ENCODE peak calls at places on chromosome 14, in six cellular contexts. One of them, this sample, is unnamed.

GRCh38 chr14:54366726-54367707 is 29.8 kb upstream of the CDKN3 start:
- DNase-seq in K562: peak
- DNase-seq in SK-N-SH: peak
- DNase-seq in HepG2: peak
- DNase-seq in GM12878: no peak
- DNase-seq in H1: no peak
- DNase-seq in this sample: peak

GRCh38 chr14:27528328-27528727 is 930.5 kb upstream of the NOVA1 start:
- DNase-seq in K562: no peak
- DNase-seq in SK-N-SH: peak
- DNase-seq in HepG2: peak
- DNase-seq in GM12878: no peak
- DNase-seq in H1: no peak
- DNase-seq in this sample: no peak

GRCh38 chr14:51395361-51395849 is 155.4 kb downstream of the TMX1 start:
- DNase-seq in K562: no peak
- DNase-seq in SK-N-SH: peak
- DNase-seq in HepG2: no peak
- DNase-seq in GM12878: no peak
- DNase-seq in H1: no peak
- DNase-seq in this sample: no peak

GRCh38 chr14:58752782-58753181 is 115.0 kb downstream of the DACT1 start:
- DNase-seq in K562: no peak
- DNase-seq in SK-N-SH: no peak
- DNase-seq in HepG2: peak
- DNase-seq in GM12878: no peak
- DNase-seq in H1: no peak
- DNase-seq in this sample: no peak

GRCh38 chr14:54503476-54503875 is 6.2 kb upstream of the CGRRF1 start:
- DNase-seq in K562: no peak
- DNase-seq in SK-N-SH: no peak
- DNase-seq in HepG2: peak
- DNase-seq in GM12878: no peak
- DNase-seq in H1: no peak
- DNase-seq in this sample: no peak

GRCh38 chr14:87175175-87175574 is 817.8 kb downstream of the GALC start:
- DNase-seq in K562: no peak
- DNase-seq in SK-N-SH: no peak
- DNase-seq in HepG2: no peak
- DNase-seq in GM12878: no peak
- DNase-seq in H1: no peak
- DNase-seq in this sample: no peak

GRCh38 chr14:21191809-21192446 is 36.1 kb upstream of the OR5AU1 start:
- DNase-seq in K562: peak
- DNase-seq in SK-N-SH: peak
- DNase-seq in HepG2: peak
- DNase-seq in GM12878: no peak
- DNase-seq in H1: peak
- DNase-seq in this sample: peak

GRCh38 chr14:58637040-58637390 is 747 bp upstream of the DACT1 start:
- DNase-seq in K562: no peak
- DNase-seq in SK-N-SH: no peak
- DNase-seq in HepG2: no peak
- DNase-seq in GM12878: no peak
- DNase-seq in H1: no peak
- DNase-seq in this sample: no peak

GRCh38 chr14:105842105-105842504 is 315.7 kb downstream of the TMEM121 start:
- DNase-seq in K562: no peak
- DNase-seq in SK-N-SH: no peak
- DNase-seq in HepG2: no peak
- DNase-seq in GM12878: no peak
- DNase-seq in H1: no peak
- DNase-seq in this sample: no peak

GRCh38 chr14:33230016-33230415 is 291.3 kb downstream of the NPAS3 start:
- DNase-seq in K562: no peak
- DNase-seq in SK-N-SH: no peak
- DNase-seq in HepG2: no peak
- DNase-seq in GM12878: no peak
- DNase-seq in H1: no peak
- DNase-seq in this sample: no peak

GRCh38 chr14:70897475-70897874 is 9.8 kb upstream of the PCNX1 start:
- DNase-seq in K562: no peak
- DNase-seq in SK-N-SH: no peak
- DNase-seq in HepG2: no peak
- DNase-seq in GM12878: no peak
- DNase-seq in H1: no peak
- DNase-seq in this sample: no peak

GRCh38 chr14:63220526-63220925 is 16.3 kb downstream of the RHOJ start:
- DNase-seq in K562: no peak
- DNase-seq in SK-N-SH: no peak
- DNase-seq in HepG2: no peak
- DNase-seq in GM12878: no peak
- DNase-seq in H1: no peak
- DNase-seq in this sample: no peak

GRCh38 chr14:58887931-58888330 is 250.2 kb downstream of the DACT1 start:
- DNase-seq in K562: no peak
- DNase-seq in SK-N-SH: no peak
- DNase-seq in HepG2: no peak
- DNase-seq in GM12878: no peak
- DNase-seq in H1: no peak
- DNase-seq in this sample: no peak

GRCh38 chr14:101506211-101506920 is 54.9 kb upstream of the DIO3 start:
- DNase-seq in K562: no peak
- DNase-seq in SK-N-SH: no peak
- DNase-seq in HepG2: no peak
- DNase-seq in GM12878: no peak
- DNase-seq in H1: no peak
- DNase-seq in this sample: no peak

GRCh38 chr14:71486274-71486673 is 446.0 kb upstream of the RGS6 start:
- DNase-seq in K562: no peak
- DNase-seq in SK-N-SH: no peak
- DNase-seq in HepG2: no peak
- DNase-seq in GM12878: no peak
- DNase-seq in H1: no peak
- DNase-seq in this sample: no peak

GRCh38 chr14:89848165-89848564 is 106.4 kb downstream of the EFCAB11 start:
- DNase-seq in K562: no peak
- DNase-seq in SK-N-SH: no peak
- DNase-seq in HepG2: no peak
- DNase-seq in GM12878: no peak
- DNase-seq in H1: no peak
- DNase-seq in this sample: no peak

GRCh38 chr14:41609704-41610183 is 3.1 kb downstream of the LRFN5 start:
- DNase-seq in K562: no peak
- DNase-seq in SK-N-SH: peak
- DNase-seq in HepG2: no peak
- DNase-seq in GM12878: no peak
- DNase-seq in H1: no peak
- DNase-seq in this sample: no peak

GRCh38 chr14:74627071-74627470 is 15.0 kb upstream of the LTBP2 start:
- DNase-seq in K562: no peak
- DNase-seq in SK-N-SH: no peak
- DNase-seq in HepG2: no peak
- DNase-seq in GM12878: no peak
- DNase-seq in H1: no peak
- DNase-seq in this sample: peak

GRCh38 chr14:89317051-89317691 is 99.9 kb downstream of the FOXN3 start:
- DNase-seq in K562: no peak
- DNase-seq in SK-N-SH: no peak
- DNase-seq in HepG2: no peak
- DNase-seq in GM12878: no peak
- DNase-seq in H1: no peak
- DNase-seq in this sample: no peak

GRCh38 chr14:105281354-105282097 is 19.3 kb downstream of the BRF1 start:
- DNase-seq in K562: no peak
- DNase-seq in SK-N-SH: peak
- DNase-seq in HepG2: peak
- DNase-seq in GM12878: no peak
- DNase-seq in H1: no peak
- DNase-seq in this sample: no peak

GRCh38 chr14:105774001-105774400 is 247.6 kb downstream of the TMEM121 start:
- DNase-seq in K562: no peak
- DNase-seq in SK-N-SH: no peak
- DNase-seq in HepG2: no peak
- DNase-seq in GM12878: no peak
- DNase-seq in H1: no peak
- DNase-seq in this sample: no peak

GRCh38 chr14:103016071-103016470 is 41.3 kb downstream of the CDC42BPB start:
- DNase-seq in K562: no peak
- DNase-seq in SK-N-SH: no peak
- DNase-seq in HepG2: no peak
- DNase-seq in GM12878: no peak
- DNase-seq in H1: no peak
- DNase-seq in this sample: no peak

GRCh38 chr14:103019236-103019635 is 38.1 kb downstream of the CDC42BPB start:
- DNase-seq in K562: no peak
- DNase-seq in SK-N-SH: no peak
- DNase-seq in HepG2: no peak
- DNase-seq in GM12878: no peak
- DNase-seq in H1: no peak
- DNase-seq in this sample: no peak

GRCh38 chr14:103015426-103015825 is 41.9 kb downstream of the CDC42BPB start:
- DNase-seq in K562: no peak
- DNase-seq in SK-N-SH: no peak
- DNase-seq in HepG2: no peak
- DNase-seq in GM12878: no peak
- DNase-seq in H1: no peak
- DNase-seq in this sample: no peak

GRCh38 chr14:103014466-103015319 is 42.7 kb downstream of the CDC42BPB start:
- DNase-seq in K562: no peak
- DNase-seq in SK-N-SH: no peak
- DNase-seq in HepG2: no peak
- DNase-seq in GM12878: no peak
- DNase-seq in H1: no peak
- DNase-seq in this sample: peak

GRCh38 chr14:103016594-103016993 is 40.8 kb downstream of the CDC42BPB start:
- DNase-seq in K562: no peak
- DNase-seq in SK-N-SH: no peak
- DNase-seq in HepG2: no peak
- DNase-seq in GM12878: no peak
- DNase-seq in H1: no peak
- DNase-seq in this sample: no peak
- TF ChIP-seq GABPA in K562: no peak
- TF ChIP-seq GABPA in SK-N-SH: no peak
- TF ChIP-seq GABPA in HepG2: no peak
- TF ChIP-seq GABPA in GM12878: no peak
- TF ChIP-seq GABPA in H1: no peak
- TF ChIP-seq GABPA in this sample: no peak

GRCh38 chr14:60101801-60102200 is 10.1 kb downstream of the PCNX4 start:
- DNase-seq in K562: no peak
- DNase-seq in SK-N-SH: no peak
- DNase-seq in HepG2: no peak
- DNase-seq in GM12878: no peak
- DNase-seq in H1: no peak
- DNase-seq in this sample: no peak
- H3K4me3 ChIP-seq in K562: no peak
- H3K4me3 ChIP-seq in SK-N-SH: no peak
- H3K4me3 ChIP-seq in HepG2: no peak
- H3K4me3 ChIP-seq in GM12878: no peak
- H3K4me3 ChIP-seq in H1: no peak
- H3K4me3 ChIP-seq in this sample: no peak

DNA sequence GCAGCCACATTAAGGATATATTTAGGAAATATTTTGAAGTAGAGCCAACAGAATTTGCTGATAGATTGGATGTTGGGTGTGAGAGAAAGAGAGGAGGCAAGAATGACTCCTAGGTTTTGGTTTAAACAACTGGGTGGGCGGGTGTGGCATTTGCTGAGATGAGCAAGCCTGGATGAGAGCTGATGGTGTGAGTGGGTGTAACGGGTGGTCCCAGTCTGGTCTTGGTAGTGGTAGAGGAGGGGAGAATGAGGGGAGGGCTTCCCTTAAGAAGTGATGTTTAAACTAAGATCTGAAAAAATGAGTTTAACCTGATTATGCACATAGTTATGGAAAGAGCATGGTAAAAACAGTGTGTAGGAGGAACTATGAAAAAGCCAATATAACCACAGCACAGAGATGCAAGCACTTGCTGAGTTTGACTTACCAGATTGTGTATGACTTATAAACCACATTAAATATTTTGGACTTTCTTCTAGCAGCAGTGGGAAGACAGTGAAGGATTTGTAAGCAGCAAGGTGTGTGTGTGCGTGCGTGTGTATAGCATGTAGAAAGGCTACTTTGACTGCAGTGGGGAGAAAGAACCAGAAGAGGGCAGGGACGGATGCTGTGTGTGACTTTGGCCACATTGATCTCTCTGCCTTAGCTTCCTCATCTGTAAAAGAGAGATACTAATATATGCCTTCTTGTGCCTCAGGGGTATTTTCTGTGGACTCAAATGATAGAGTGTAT is 139.7 kb downstream of the PRIMA1 start:
- DNase-seq in K562: no peak
- DNase-seq in SK-N-SH: peak
- DNase-seq in HepG2: peak
- DNase-seq in GM12878: no peak
- DNase-seq in H1: no peak
- DNase-seq in this sample: peak
- TF ChIP-seq GABPA in K562: no peak
- TF ChIP-seq GABPA in SK-N-SH: no peak
- TF ChIP-seq GABPA in HepG2: no peak
- TF ChIP-seq GABPA in GM12878: no peak
- TF ChIP-seq GABPA in H1: no peak
- TF ChIP-seq GABPA in this sample: no peak

GRCh38 chr14:76939015-76939742 is 89.3 kb downstream of the IRF2BPL start:
- DNase-seq in K562: no peak
- DNase-seq in SK-N-SH: no peak
- DNase-seq in HepG2: no peak
- DNase-seq in GM12878: no peak
- DNase-seq in H1: no peak
- DNase-seq in this sample: no peak

GRCh38 chr14:76936483-76936882 is 92.0 kb downstream of the IRF2BPL start:
- DNase-seq in K562: no peak
- DNase-seq in SK-N-SH: no peak
- DNase-seq in HepG2: no peak
- DNase-seq in GM12878: no peak
- DNase-seq in H1: no peak
- DNase-seq in this sample: no peak

GRCh38 chr14:76940057-76940456 is 88.5 kb downstream of the IRF2BPL start:
- DNase-seq in K562: no peak
- DNase-seq in SK-N-SH: no peak
- DNase-seq in HepG2: no peak
- DNase-seq in GM12878: no peak
- DNase-seq in H1: no peak
- DNase-seq in this sample: no peak

GRCh38 chr14:76938092-76938500 is 90.4 kb downstream of the IRF2BPL start:
- DNase-seq in K562: no peak
- DNase-seq in SK-N-SH: no peak
- DNase-seq in HepG2: no peak
- DNase-seq in GM12878: no peak
- DNase-seq in H1: no peak
- DNase-seq in this sample: no peak

GRCh38 chr14:76937181-76938091 is 91.1 kb downstream of the IRF2BPL start:
- DNase-seq in K562: peak
- DNase-seq in SK-N-SH: peak
- DNase-seq in HepG2: no peak
- DNase-seq in GM12878: no peak
- DNase-seq in H1: no peak
- DNase-seq in this sample: no peak
- H3K4me3 ChIP-seq in K562: no peak
- H3K4me3 ChIP-seq in SK-N-SH: no peak
- H3K4me3 ChIP-seq in HepG2: no peak
- H3K4me3 ChIP-seq in GM12878: no peak
- H3K4me3 ChIP-seq in H1: no peak
- H3K4me3 ChIP-seq in this sample: no peak

GRCh38 chr14:61183486-61183885 is 97.7 kb downstream of the TMEM30B start:
- DNase-seq in K562: no peak
- DNase-seq in SK-N-SH: no peak
- DNase-seq in HepG2: no peak
- DNase-seq in GM12878: no peak
- DNase-seq in H1: no peak
- DNase-seq in this sample: no peak
- TF ChIP-seq GABPA in K562: no peak
- TF ChIP-seq GABPA in SK-N-SH: no peak
- TF ChIP-seq GABPA in HepG2: no peak
- TF ChIP-seq GABPA in GM12878: no peak
- TF ChIP-seq GABPA in H1: no peak
- TF ChIP-seq GABPA in this sample: no peak

This sample was measured in HL-60.